ENCODE peak calls at places on chromosomes 13 and 19, in six cellular contexts. F is fibroblast of mammary gland, L is mammary epithelial cell, M is MM.1S, W is fibroblast of villous mesenchyme, V is BJ. Z is an unnamed sample.

GRCh38 chr13:100533588-100534041 is 55.0 kb downstream of the GGACT start:
- DNase-seq in M (no peak), L (no peak), W (no peak), V (no peak), F (no peak), Z (no peak)

GRCh38 chr19:2900296-2901252 is at the start of gene ZNF57:
- DNase-seq in M (no peak), V (peak), W (peak), F (peak), L (peak), Z (peak)

GRCh38 chr19:13506550-13506878 is 235 bp upstream of the CACNA1A start:
- DNase-seq in L (no peak), W (no peak), V (no peak), M (no peak), F (no peak), Z (no peak)

GRCh38 chr19:14412436-14413071 is 6.6 kb downstream of the DDX39A start:
- DNase-seq in W (no peak), L (no peak), V (no peak), F (no peak), M (no peak), Z (no peak)

GRCh38 chr13:53013113-53013512 is 15.5 kb upstream of the OLFM4 start:
- DNase-seq in F (no peak), M (no peak), W (no peak), V (no peak), L (no peak), Z (no peak)

GRCh38 chr19:37654525-37654832 is 786 bp downstream of the ZFP30 start:
- DNase-seq in F (peak), M (no peak), L (peak), W (peak), V (no peak), Z (no peak)

GRCh38 chr13:98752111-98752941 is at the start of gene SLC15A1:
- DNase-seq in W (no peak), F (no peak), L (no peak), V (no peak), M (no peak), Z (no peak)

GRCh38 chr19:37855098-37855497 is 51.3 kb downstream of the WDR87 start:
- DNase-seq in M (no peak), V (no peak), L (peak), W (peak), F (peak), Z (no peak)

GRCh38 chr19:30445385-30445784 is 73.2 kb downstream of the ZNF536 start:
- DNase-seq in V (no peak), M (no peak), W (no peak), F (no peak), L (no peak), Z (no peak)

GRCh38 chr13:114145256-114145655 is 12.8 kb upstream of the RASA3 start:
- DNase-seq in W (no peak), L (no peak), F (no peak), V (no peak), M (no peak), Z (no peak)

GRCh38 chr13:111541345-111541744 is 220.9 kb downstream of the TEX29 start:
- DNase-seq in W (no peak), F (no peak), L (no peak), M (no peak), V (no peak), Z (no peak)

GRCh38 chr13:111537843-111538499 is 217.5 kb downstream of the TEX29 start:
- DNase-seq in F (no peak), W (no peak), V (no peak), L (no peak), M (no peak), Z (no peak)

GRCh38 chr13:111539252-111539651 is 218.8 kb downstream of the TEX29 start:
- DNase-seq in M (no peak), W (no peak), F (no peak), L (no peak), V (no peak), Z (no peak)

GRCh38 chr13:111540486-111540885 is 220.0 kb downstream of the TEX29 start:
- DNase-seq in F (no peak), W (no peak), M (no peak), V (no peak), L (no peak), Z (no peak)

DNA sequence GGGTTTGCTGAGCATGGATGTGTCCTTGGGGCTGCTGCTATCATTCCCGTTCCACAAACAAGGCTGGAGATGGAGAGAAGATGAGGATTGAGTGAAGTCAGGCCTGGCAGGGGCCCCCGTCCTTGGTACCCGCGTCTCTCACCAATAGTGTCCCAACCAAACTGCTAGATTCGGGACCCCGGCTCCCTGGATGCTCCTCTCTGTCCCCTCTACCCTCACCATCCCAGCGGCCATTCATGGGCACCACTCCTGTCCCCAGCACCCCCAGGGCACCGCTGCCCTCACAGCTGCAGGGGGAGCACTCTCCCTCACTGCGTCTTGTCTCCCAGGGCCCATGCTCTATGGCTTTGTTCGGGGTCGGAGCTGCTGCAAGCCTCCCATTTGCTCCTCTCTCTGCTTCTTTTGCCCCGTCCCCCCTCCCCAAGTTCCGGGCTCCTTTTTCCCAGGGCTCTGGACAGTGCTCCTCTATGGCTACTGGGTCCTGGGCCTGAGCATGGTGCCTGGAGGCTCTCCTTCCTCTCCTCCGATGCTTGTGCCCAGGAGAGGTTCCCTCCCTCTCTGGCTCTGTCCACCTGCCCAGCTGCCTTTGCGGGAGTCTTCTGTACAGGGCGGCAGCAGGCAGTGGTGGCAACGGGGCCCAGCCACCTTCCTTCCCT is 219.5 kb downstream of the TEX29 start:
- DNase-seq in W (no peak), L (no peak), F (no peak), M (no peak), V (no peak), Z (no peak)
- H3K4me3 ChIP-seq in W (no peak), L (no peak), F (no peak), M (no peak), V (no peak), Z (no peak)

GRCh38 chr19:678791-679388 is 2.7 kb downstream of the FSTL3 start:
- DNase-seq in F (no peak), W (no peak), L (no peak), V (no peak), M (no peak), Z (no peak)
- H3K4me3 ChIP-seq in F (peak), W (peak), L (peak), V (peak), M (no peak), Z (peak)

DNA sequence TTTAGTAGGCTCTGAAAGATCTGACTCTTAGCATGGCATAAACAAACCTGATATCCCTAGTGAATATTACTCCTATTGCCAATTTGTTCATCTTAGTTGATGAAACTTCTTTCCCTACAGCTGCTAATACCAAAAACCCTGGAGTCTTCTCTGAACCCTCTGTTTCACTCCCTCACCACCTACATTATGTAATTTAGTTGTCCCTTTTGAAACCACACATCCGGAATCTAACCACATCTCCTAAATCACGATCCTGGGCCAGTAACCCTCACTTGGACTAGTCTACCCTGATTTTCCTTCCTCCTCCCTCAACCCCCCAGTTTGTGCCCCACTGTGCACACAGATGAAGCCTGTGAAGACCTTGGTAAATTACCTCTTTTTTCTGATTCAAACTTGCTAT is 1.2 kb downstream of the ZNF256 start:
- DNase-seq in L (no peak), W (no peak), F (no peak), V (no peak), M (no peak), Z (no peak)
- H3K4me3 ChIP-seq in L (peak), W (peak), F (peak), V (peak), M (no peak), Z (no peak)

GRCh38 chr19:1041835-1042685 is 2.2 kb downstream of the ABCA7 start:
- DNase-seq in W (peak), M (no peak), L (no peak), F (peak), V (no peak), Z (no peak)
- H3K4me3 ChIP-seq in W (peak), M (no peak), L (no peak), F (peak), V (no peak), Z (no peak)

GRCh38 chr19:39480337-39481228 is at the start of gene TIMM50:
- DNase-seq in V (peak), F (peak), W (peak), M (peak), L (peak), Z (peak)

GRCh38 chr19:39479916-39480315 is 722 bp upstream of the TIMM50 start:
- DNase-seq in L (no peak), W (no peak), F (no peak), V (no peak), M (no peak), Z (no peak)

GRCh38 chr19:39481676-39482075 is 1.0 kb downstream of the TIMM50 start:
- DNase-seq in L (no peak), W (no peak), M (no peak), F (no peak), V (no peak), Z (no peak)

GRCh38 chr19:39483141-39483540 is 2.5 kb downstream of the TIMM50 start:
- DNase-seq in F (no peak), W (no peak), M (no peak), L (no peak), V (no peak), Z (no peak)

GRCh38 chr19:39481229-39481545 is 549 bp downstream of the TIMM50 start:
- DNase-seq in V (no peak), W (peak), L (no peak), F (no peak), M (no peak), Z (no peak)
- H3K4me3 ChIP-seq in V (peak), W (peak), L (peak), F (peak), M (peak), Z (peak)

GRCh38 chr19:19420570-19421301 is 15.3 kb downstream of the GATAD2A start:
- DNase-seq in F (no peak), W (no peak), V (no peak), M (no peak), L (no peak), Z (no peak)

GRCh38 chr19:19417618-19418270 is 12.3 kb downstream of the GATAD2A start:
- DNase-seq in M (no peak), L (no peak), W (no peak), V (no peak), F (no peak), Z (no peak)

GRCh38 chr19:19421326-19421725 is 15.9 kb downstream of the GATAD2A start:
- DNase-seq in F (no peak), V (no peak), W (no peak), L (no peak), M (no peak), Z (no peak)

GRCh38 chr19:19418548-19419260 is 13.2 kb downstream of the GATAD2A start:
- DNase-seq in L (no peak), V (no peak), M (no peak), W (no peak), F (no peak), Z (no peak)

DNA sequence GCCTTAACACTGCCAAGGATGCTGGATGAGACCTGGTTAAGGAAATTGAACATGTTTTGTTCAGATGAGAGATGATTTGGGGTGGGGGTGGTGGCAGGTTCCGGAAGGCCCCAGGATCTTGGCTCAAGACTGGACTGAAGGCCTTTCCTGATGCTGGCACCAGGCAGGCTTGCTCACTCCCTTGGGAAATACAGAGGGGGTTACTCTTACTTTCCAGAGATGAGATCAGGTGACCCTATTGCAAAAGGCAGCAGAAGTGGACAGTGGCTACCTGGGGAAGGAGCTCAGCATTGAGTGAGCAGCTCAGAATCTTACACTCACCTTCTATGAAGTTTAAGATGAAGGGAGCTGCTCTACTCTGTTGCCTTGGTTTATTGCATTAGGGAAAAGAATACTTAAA is 10.8 kb downstream of the GATAD2A start:
- DNase-seq in V (no peak), L (no peak), W (no peak), M (no peak), F (peak), Z (no peak)
- H3K4me3 ChIP-seq in V (no peak), L (no peak), W (no peak), M (no peak), F (no peak), Z (no peak)

DNA sequence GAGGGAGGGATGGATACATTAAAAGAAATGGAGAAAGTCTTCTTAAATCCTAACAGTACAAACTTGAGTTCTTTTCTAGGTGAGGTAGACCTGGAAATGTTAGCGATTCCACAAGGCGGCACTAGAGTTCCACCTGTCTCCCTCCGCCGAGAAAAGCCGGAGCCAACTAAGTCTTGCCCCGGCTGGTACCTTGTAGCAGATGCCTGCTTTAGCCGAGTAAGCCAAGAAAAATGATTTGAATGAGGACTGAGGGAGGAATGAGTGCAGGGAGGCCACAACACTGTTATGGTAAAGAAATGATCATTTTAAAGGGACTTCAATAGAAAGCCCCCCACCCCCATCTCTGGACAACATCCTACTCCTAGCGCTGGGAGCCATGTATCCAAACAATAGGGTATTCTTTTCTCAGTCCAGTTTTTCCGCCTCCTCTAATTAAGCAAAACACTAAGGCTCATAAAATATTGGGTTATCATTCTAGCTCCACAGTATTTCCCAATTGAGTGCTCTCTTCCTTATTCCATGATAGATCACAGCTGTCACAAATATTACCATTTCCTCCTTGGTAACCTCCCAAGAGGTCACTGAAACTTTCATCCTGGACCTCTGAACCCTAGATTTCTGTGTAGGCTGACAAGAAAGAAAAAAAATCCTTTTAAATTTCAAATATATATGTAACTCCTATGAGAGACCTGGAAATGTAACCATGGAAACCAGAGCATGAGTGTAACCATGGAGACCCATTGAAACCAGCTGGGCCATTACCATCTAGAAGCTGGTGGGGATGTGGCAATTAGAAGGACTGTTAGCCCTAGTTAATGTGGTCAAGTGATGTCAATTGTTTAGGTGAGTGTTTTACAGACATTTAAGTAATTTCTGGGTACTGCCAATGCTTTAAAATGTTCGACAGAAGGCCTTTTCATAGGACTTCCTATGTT is 58.3 kb downstream of the GPALPP1 start:
- DNase-seq in V (no peak), L (peak), W (peak), M (peak), F (peak), Z (no peak)
- H3K4me3 ChIP-seq in V (peak), L (peak), W (peak), M (peak), F (peak), Z (peak)

DNA sequence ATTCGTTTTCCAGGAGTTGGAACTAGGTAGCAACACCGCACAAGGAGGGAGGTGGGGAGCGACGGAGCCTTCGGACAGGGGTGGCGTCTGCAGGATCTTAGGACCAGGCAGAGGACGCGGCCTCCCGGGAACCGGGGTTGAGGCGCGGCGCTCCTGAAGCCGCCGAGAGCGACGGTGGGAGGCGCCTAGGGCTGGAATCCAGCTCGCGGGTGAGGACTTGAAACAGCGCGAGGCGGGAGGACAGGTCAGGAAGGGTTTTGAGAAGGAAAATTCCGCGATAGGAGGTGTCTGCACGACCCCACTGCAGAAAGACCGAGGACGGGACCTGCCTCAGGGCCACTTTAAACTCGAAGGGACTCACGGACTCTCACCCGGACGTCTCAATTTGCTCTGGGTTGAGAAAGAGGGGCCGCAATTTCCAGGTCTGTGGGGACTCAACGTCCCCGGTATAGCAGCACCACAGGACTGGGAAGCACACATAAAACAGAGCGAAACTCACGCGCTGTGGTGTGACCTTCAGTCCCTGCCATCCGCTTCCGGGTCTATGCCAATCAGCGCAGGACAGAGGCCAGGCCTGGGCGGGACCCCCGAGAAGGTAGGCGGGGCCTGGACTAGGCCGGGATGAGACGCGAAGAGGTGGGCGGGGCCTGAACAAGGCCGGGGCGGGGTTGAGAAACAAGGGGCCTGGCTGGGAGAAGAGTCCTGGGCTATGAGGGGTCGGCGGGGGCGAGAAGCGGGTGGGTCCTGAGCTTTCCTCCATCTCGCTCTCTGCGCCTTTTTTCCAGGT is at the start of gene ZNF320:
- DNase-seq in V (peak), M (peak), F (peak), L (peak), W (peak), Z (peak)
- H3K4me3 ChIP-seq in V (peak), M (no peak), F (peak), L (peak), W (peak), Z (peak)

Z was measured in kidney epithelial cell.